ENCODE peak calls at places on chromosomes 5 and 9, in six cellular contexts. L is A549, A is Panc1, P is WERI-Rb-1, K is cardiac septum, N is HTR-8/SVneo. B is an unnamed sample.

GRCh38 chr5:141412853-141413539 is at the start of gene PCDHGA10:
- DNase-seq in L (no peak), A (no peak), P (peak), K (no peak), N (peak), B (peak)

GRCh38 chr5:149550267-149550582 is 1.0 kb downstream of the CSNK1A1 start:
- DNase-seq in L (no peak), A (peak), P (no peak), K (no peak), N (no peak), B (no peak)

GRCh38 chr5:119411935-119412623 is 40.2 kb upstream of the HSD17B4 start:
- DNase-seq in L (peak), A (peak), P (peak), K (no peak), N (peak), B (peak)

GRCh38 chr5:59042201-59042600 is 459.3 kb downstream of the RAB3C start:
- DNase-seq in L (no peak), A (no peak), P (no peak), K (no peak), N (no peak), B (no peak)

GRCh38 chr9:92438900-92439526 is 14.7 kb upstream of the OMD start:
- DNase-seq in L (no peak), A (no peak), P (no peak), K (no peak), N (no peak), B (peak)

GRCh38 chr5:141192110-141192725 is at the start of gene PCDHB10:
- DNase-seq in L (no peak), A (no peak), P (peak), K (no peak), N (peak), B (peak)

GRCh38 chr5:1281038-1281882 is 13.6 kb downstream of the TERT start:
- DNase-seq in L (no peak), A (no peak), P (no peak), K (peak), N (no peak), B (no peak)

GRCh38 chr5:168092786-168093185 is 198.7 kb upstream of the WWC1 start:
- DNase-seq in L (no peak), A (no peak), P (no peak), K (no peak), N (no peak), B (no peak)

GRCh38 chr9:97570899-97571298 is 62.3 kb downstream of the TSTD2 start:
- DNase-seq in L (no peak), A (no peak), P (peak), K (peak), N (no peak), B (no peak)

GRCh38 chr5:132046915-132047314 is 13.5 kb upstream of the IL3 start:
- DNase-seq in L (no peak), A (no peak), P (no peak), K (peak), N (no peak), B (no peak)

GRCh38 chr5:95816341-95816740 is 6.2 kb downstream of the GLRX start:
- DNase-seq in L (no peak), A (no peak), P (no peak), K (no peak), N (no peak), B (no peak)

GRCh38 chr9:79280691-79281090 is 291.1 kb upstream of the TLE4 start:
- DNase-seq in L (no peak), A (no peak), P (no peak), K (no peak), N (no peak), B (no peak)

GRCh38 chr5:171492781-171493180 is 73.3 kb downstream of the FGF18 start:
- DNase-seq in L (peak), A (no peak), P (no peak), K (no peak), N (no peak), B (peak)

GRCh38 chr9:110129460-110129859 is 78.5 kb downstream of the C9orf152 start:
- DNase-seq in L (no peak), A (no peak), P (no peak), K (no peak), N (no peak), B (no peak)

B was measured in HCT116.